ENCODE peak calls at places on chromosome 5, in ten cellular contexts. K, X, Z, L, D, C, F, E, O and U are unnamed samples. For H3K4me1, the result is how much of the 10 kb centered on the place peaks cover.

GRCh38 chr5:137627293-137627692 is 108.6 kb downstream of the KLHL3 start:
- DNase-seq in X (no peak), Z (no peak), C (no peak), K (peak), E (no peak), L (no peak), F (no peak), D (no peak), O (no peak), U (no peak)

GRCh38 chr5:176629853-176630680 is at the start of the genes EIF4E1B and SNCB:
- DNase-seq in K (no peak), F (no peak), D (no peak), Z (no peak), X (peak), L (no peak), O (no peak), E (peak), C (no peak), U (peak)

GRCh38 chr5:73446631-73447233 is 1.8 kb downstream of the FOXD1 start:
- DNase-seq in E (no peak), X (no peak), F (no peak), K (no peak), O (no peak), D (no peak), C (no peak), L (peak), Z (no peak), U (no peak)

GRCh38 chr5:50292735-50293394 is 148.2 kb downstream of the EMB start:
- DNase-seq in E (no peak), K (no peak), C (no peak), X (no peak), Z (no peak), D (peak), F (no peak), L (no peak), O (no peak), U (no peak)

GRCh38 chr5:59923465-59923864 is 29.9 kb upstream of the PDE4D start:
- DNase-seq in L (no peak), O (no peak), C (no peak), K (peak), F (no peak), D (no peak), Z (peak), E (no peak), X (no peak), U (peak)

GRCh38 chr5:147037517-147038205 is 159.1 kb upstream of the PPP2R2B start:
- DNase-seq in D (no peak), L (no peak), F (no peak), Z (peak), E (no peak), C (no peak), K (no peak), O (no peak), X (no peak), U (peak)

GRCh38 chr5:177036443-177036842 is 13.9 kb downstream of the ZNF346 start:
- DNase-seq in K (no peak), D (no peak), O (no peak), F (no peak), X (no peak), Z (no peak), C (no peak), E (no peak), L (no peak), U (no peak)

GRCh38 chr5:77906806-77907205 is 130.7 kb upstream of the TBCA start:
- DNase-seq in E (no peak), K (no peak), C (no peak), Z (peak), L (no peak), D (no peak), F (no peak), X (no peak), O (no peak), U (peak)

GRCh38 chr5:122183098-122183794 is 53.9 kb downstream of the ZNF474 start:
- DNase-seq in K (peak), E (peak), D (no peak), L (peak), F (peak), X (no peak), O (no peak), C (peak), Z (peak), U (peak)

GRCh38 chr5:40041452-40041851 is 616.7 kb upstream of the DAB2 start:
- DNase-seq in Z (peak), X (no peak), O (no peak), E (no peak), F (no peak), D (no peak), C (no peak), L (no peak), K (no peak), U (no peak)

GRCh38 chr5:8376478-8376877 is 507.5 kb downstream of the MTRR start:
- DNase-seq in L (no peak), C (no peak), D (no peak), E (no peak), X (no peak), O (no peak), F (no peak), Z (no peak), K (no peak), U (no peak)

GRCh38 chr5:1038417-1039209 is 30.0 kb downstream of the NKD2 start:
- DNase-seq in L (peak), C (no peak), F (no peak), E (peak), O (no peak), K (no peak), D (peak), X (peak), Z (no peak), U (no peak)

GRCh38 chr5:171311698-171312083 is 2.6 kb downstream of the TLX3 start:
- DNase-seq in K (no peak), E (no peak), D (no peak), O (no peak), X (no peak), Z (no peak), F (no peak), C (no peak), L (no peak), U (no peak)
- H3K4me1 ChIP-seq in K (half or more), E (half or more), D (under half), O (under half), X (under half), Z (under half), F (half or more), C (under half), L (under half), U (under half)

GRCh38 chr5:142012792-142013388 is at the start of gene GNPDA1:
- DNase-seq in D (peak), O (peak), X (peak), E (peak), Z (peak), F (peak), C (peak), L (peak), K (peak), U (peak)
- TF ChIP-seq CTCF in D (peak), O (no peak), X (no peak), E (peak), Z (peak), F (no peak), C (peak), L (peak), K (no peak), U (no peak)

GRCh38 chr5:154039458-154039829 is 677 bp downstream of the MFAP3 start:
- DNase-seq in C (no peak), O (no peak), X (no peak), F (no peak), Z (no peak), E (no peak), K (no peak), D (no peak), L (no peak), U (no peak)
- H3K4me1 ChIP-seq in C (under half), O (under half), X (under half), F (half or more), Z (under half), E (half or more), K (under half), D (under half), L (under half), U (under half)

GRCh38 chr5:133968057-133968993 is at the start of gene C5orf15:
- DNase-seq in F (peak), C (peak), Z (peak), K (peak), D (peak), L (peak), X (peak), O (peak), E (peak), U (peak)
- TF ChIP-seq CTCF in F (no peak), C (no peak), Z (peak), K (peak), D (no peak), L (no peak), X (peak), O (no peak), E (peak), U (no peak)

GRCh38 chr5:149448831-149449714 is 70.0 kb upstream of the IL17B start:
- DNase-seq in C (no peak), D (no peak), F (no peak), O (no peak), X (no peak), L (no peak), E (no peak), Z (no peak), K (peak), U (no peak)

GRCh38 chr5:149450199-149450598 is 71.1 kb upstream of the IL17B start:
- DNase-seq in F (peak), L (peak), E (peak), O (peak), K (peak), C (no peak), Z (no peak), D (no peak), X (no peak), U (peak)

GRCh38 chr5:149452665-149453617 is 73.8 kb upstream of the IL17B start:
- DNase-seq in E (peak), X (no peak), K (peak), D (no peak), F (peak), L (peak), O (no peak), C (no peak), Z (peak), U (peak)

GRCh38 chr5:149453618-149454415 is 74.7 kb upstream of the IL17B start:
- DNase-seq in X (no peak), L (no peak), K (no peak), Z (no peak), E (no peak), F (no peak), O (peak), C (no peak), D (no peak), U (no peak)

GRCh38 chr5:149452007-149452664 is 73.0 kb upstream of the IL17B start:
- DNase-seq in L (no peak), C (no peak), E (peak), X (peak), D (peak), K (peak), O (peak), Z (no peak), F (peak), U (peak)
- H3K4me1 ChIP-seq in L (half or more), C (under half), E (half or more), X (under half), D (under half), K (under half), O (under half), Z (under half), F (half or more), U (half or more)

GRCh38 chr5:54148062-54148461 is 162.3 kb downstream of the ARL15 start:
- DNase-seq in E (no peak), O (no peak), Z (no peak), X (peak), C (no peak), F (no peak), D (no peak), L (no peak), K (no peak), U (peak)
- TF ChIP-seq CTCF in E (no peak), O (no peak), Z (peak), X (peak), C (no peak), F (no peak), D (no peak), L (no peak), K (no peak), U (peak)